ENCODE peak calls at places on chromosomes 13 and 19, in nine cellular contexts. S is HuH-7; U is stimulated activated CD8-positive, alpha-beta memory T cell treated with anti-CD3 and anti-CD28 coated beads, Interleukin-15, amount 100 ng/mL, for 24 hours; Q is heart left ventricle; P is mucosa of descending colon; A is COR-L47; M is GM03348; C is colonic mucosa; B is activated CD4-positive, CD25-positive, alpha-beta regulatory T cell. J is an unnamed sample.

GRCh38 chr19:35116085-35116801 is 620 bp downstream of the FXYD3 start:
- DNase-seq in P (peak), C (peak), B (no peak), Q (no peak), S (no peak), U (no peak), M (no peak), A (peak), J (peak)

GRCh38 chr13:33931397-33931987 is 113.5 kb downstream of the RFC3 start:
- DNase-seq in A (peak), S (peak), B (no peak), C (no peak), U (no peak), Q (no peak), M (peak), P (no peak), J (no peak)

GRCh38 chr13:51731759-51732158 is 72.2 kb downstream of the DHRS12 start:
- DNase-seq in C (no peak), B (no peak), S (peak), A (no peak), P (no peak), U (no peak), M (peak), Q (no peak), J (no peak)

GRCh38 chr13:23796546-23796945 is 92.7 kb downstream of the MIPEP start:
- DNase-seq in Q (no peak), C (no peak), S (no peak), P (no peak), U (no peak), A (no peak), B (no peak), M (no peak), J (no peak)

GRCh38 chr19:14432817-14433453 is at the start of gene PKN1:
- DNase-seq in P (peak), S (peak), B (no peak), C (peak), Q (peak), M (peak), U (peak), A (peak), J (peak)

GRCh38 chr19:39645800-39646411 is 9.8 kb upstream of the LGALS16 start:
- DNase-seq in C (no peak), U (no peak), A (no peak), Q (no peak), B (no peak), M (peak), S (no peak), P (no peak), J (no peak)

GRCh38 chr13:113929628-113930615 is 44.0 kb downstream of the C13orf46 start:
- DNase-seq in C (no peak), Q (peak), M (no peak), U (no peak), A (no peak), B (no peak), P (no peak), S (no peak), J (no peak)

GRCh38 chr19:610071-610800 is 20.6 kb downstream of the HCN2 start:
- DNase-seq in U (no peak), Q (no peak), A (no peak), B (no peak), P (no peak), C (no peak), M (no peak), S (no peak), J (peak)

GRCh38 chr13:29429496-29429895 is 166.0 kb downstream of the SLC7A1 start:
- DNase-seq in M (peak), A (no peak), P (no peak), C (no peak), U (no peak), B (no peak), Q (no peak), S (no peak), J (no peak)

GRCh38 chr13:58620171-58620570 is 988.6 kb downstream of the PCDH17 start:
- DNase-seq in M (no peak), A (no peak), U (no peak), Q (no peak), C (no peak), S (no peak), P (no peak), B (no peak), J (no peak)

GRCh38 chr19:13095393-13095784 is 7.3 kb downstream of the LYL1 start:
- DNase-seq in U (no peak), C (no peak), B (no peak), Q (no peak), M (no peak), A (no peak), S (no peak), P (no peak), J (no peak)

GRCh38 chr13:113863511-113864302 is at the start of gene GAS6:
- DNase-seq in P (peak), B (no peak), A (peak), C (peak), U (no peak), Q (peak), M (peak), S (no peak), J (peak)

GRCh38 chr13:114279146-114279545 is 2.3 kb upstream of the UPF3A start:
- DNase-seq in Q (no peak), B (no peak), U (no peak), M (no peak), C (no peak), A (no peak), P (no peak), S (no peak), J (no peak)

GRCh38 chr19:412356-413355 is 3.7 kb upstream of the C2CD4C start:
- DNase-seq in A (peak), M (no peak), C (no peak), P (no peak), Q (peak), U (no peak), S (no peak), B (no peak), J (no peak)

GRCh38 chr13:46773556-46773955 is 23.4 kb downstream of the ESD start:
- DNase-seq in C (no peak), S (no peak), Q (no peak), M (no peak), A (no peak), U (no peak), P (no peak), B (no peak), J (no peak)

GRCh38 chr19:584240-585001 is 5.3 kb upstream of the HCN2 start:
- DNase-seq in A (peak), Q (peak), P (peak), S (peak), M (peak), U (peak), B (peak), C (no peak), J (peak)

GRCh38 chr13:95246292-95247082 is 54.8 kb downstream of the ABCC4 start:
- DNase-seq in A (peak), P (no peak), Q (no peak), M (no peak), S (no peak), C (no peak), U (no peak), B (no peak), J (no peak)

J was measured in transverse colon.